ENCODE peak calls at places on chromosomes 16 and 17, in six cellular contexts. K is activated CD8-positive, alpha-beta memory T cell treated with anti-CD3 and anti-CD28 coated beads for 4 hours; D is left ventricle myocardium inferior; R is stimulated activated CD4-positive, alpha-beta T cell treated with anti-CD3 and anti-CD28 coated beads, Interleukin-4, amount 100 ng/mL, for 48 hours; U is NCI-H345; J is A549. C is an unnamed sample.

GRCh38 chr16:55703003-55704001 is 47.5 kb downstream of the SLC6A2 start:
- DNase-seq in U (peak), K (no peak), J (peak), R (no peak), D (no peak), C (no peak)

GRCh38 chr16:51752596-51752995 is 601.5 kb upstream of the SALL1 start:
- DNase-seq in R (no peak), U (no peak), J (no peak), K (no peak), D (no peak), C (no peak)

GRCh38 chr16:22813946-22814325 is at the start of gene HS3ST2:
- DNase-seq in R (no peak), D (peak), U (peak), K (no peak), J (no peak), C (no peak)

GRCh38 chr16:47046726-47047602 is 73.5 kb upstream of the DNAJA2 start:
- DNase-seq in K (no peak), R (no peak), U (no peak), J (no peak), D (no peak), C (no peak)

GRCh38 chr17:21193031-21193430 is 20.9 kb downstream of the TMEM11 start:
- DNase-seq in J (no peak), R (no peak), D (no peak), K (no peak), U (peak), C (no peak)

GRCh38 chr17:697682-698081 is 17.0 kb downstream of the VPS53 start:
- DNase-seq in R (no peak), J (no peak), U (no peak), D (no peak), K (no peak), C (no peak)

GRCh38 chr17:78534492-78535284 is 42.5 kb downstream of the DNAH17 start:
- DNase-seq in R (no peak), U (peak), J (no peak), D (no peak), K (no peak), C (no peak)

GRCh38 chr17:57535652-57536018 is 209.5 kb downstream of the CCDC182 start:
- DNase-seq in U (no peak), K (no peak), J (peak), R (no peak), D (no peak), C (no peak)

GRCh38 chr16:82660078-82660645 is 33.4 kb downstream of the CDH13 start:
- DNase-seq in J (no peak), U (no peak), R (peak), D (no peak), K (no peak), C (no peak)

GRCh38 chr16:11534262-11534661 is 52.5 kb downstream of the LITAF start:
- DNase-seq in D (no peak), K (no peak), J (peak), R (no peak), U (no peak), C (no peak)

GRCh38 chr17:55413825-55414489 is 7.7 kb downstream of the MMD start:
- DNase-seq in U (no peak), K (no peak), J (no peak), D (no peak), R (no peak), C (no peak)

C was measured in SHP77 treated with DMSO at 0.1 percent for 48 hours.